ENCODE peak calls at places on chromosome 21, in eight cellular contexts. T, X, H, B, E, R, A and K are unnamed samples.

GRCh38 chr21:46005081-46005480 is 23.5 kb downstream of the COL6A1 start:
- DNase-seq in T (no peak), X (no peak), H (no peak), B (no peak), E (no peak), R (no peak), A (no peak), K (no peak)

GRCh38 chr21:31332525-31332924 is 11.5 kb downstream of the TIAM1 start:
- DNase-seq in T (no peak), X (no peak), H (no peak), B (no peak), E (no peak), R (no peak), A (no peak), K (no peak)

GRCh38 chr21:31326478-31327247 is 17.4 kb downstream of the TIAM1 start:
- DNase-seq in T (no peak), X (no peak), H (no peak), B (no peak), E (peak), R (no peak), A (peak), K (peak)

GRCh38 chr21:46159390-46159789 is 4.0 kb upstream of the FTCD start:
- DNase-seq in T (no peak), X (no peak), H (no peak), B (no peak), E (no peak), R (no peak), A (no peak), K (no peak)

GRCh38 chr21:36134820-36135390 is at the start of gene CBR3:
- DNase-seq in T (peak), X (no peak), H (peak), B (peak), E (no peak), R (peak), A (no peak), K (peak)

GRCh38 chr21:31444061-31444460 is 100.0 kb upstream of the TIAM1 start:
- DNase-seq in T (no peak), X (no peak), H (no peak), B (no peak), E (no peak), R (no peak), A (no peak), K (no peak)

GRCh38 chr21:21688877-21689276 is 690.7 kb downstream of the NCAM2 start:
- DNase-seq in T (peak), X (no peak), H (peak), B (peak), E (no peak), R (peak), A (no peak), K (no peak)

GRCh38 chr21:15718709-15719108 is 11.1 kb upstream of the USP25 start:
- DNase-seq in T (no peak), X (no peak), H (no peak), B (no peak), E (no peak), R (no peak), A (no peak), K (no peak)

GRCh38 chr21:44686843-44687561 is 5.0 kb upstream of the KRTAP12-1 start:
- DNase-seq in T (no peak), X (peak), H (no peak), B (no peak), E (no peak), R (no peak), A (no peak), K (no peak)

GRCh38 chr21:34599534-34600101 is 15.3 kb downstream of the RCAN1 start:
- DNase-seq in T (no peak), X (no peak), H (no peak), B (no peak), E (no peak), R (no peak), A (no peak), K (no peak)

GRCh38 chr21:31180256-31181088 is 142.2 kb upstream of the KRTAP19-8 start:
- DNase-seq in T (peak), X (no peak), H (peak), B (no peak), E (no peak), R (peak), A (peak), K (no peak)

GRCh38 chr21:28256420-28256831 is 736.3 kb downstream of the LTN1 start:
- DNase-seq in T (peak), X (no peak), H (no peak), B (no peak), E (no peak), R (no peak), A (no peak), K (no peak)

GRCh38 chr21:38938343-38938742 is 132.6 kb downstream of the ETS2 start:
- DNase-seq in T (peak), X (no peak), H (peak), B (no peak), E (no peak), R (peak), A (no peak), K (no peak)

GRCh38 chr21:39063517-39063916 is 119.7 kb downstream of the PSMG1 start:
- DNase-seq in T (no peak), X (no peak), H (no peak), B (no peak), E (no peak), R (no peak), A (no peak), K (no peak)

GRCh38 chr21:34186119-34186719 is 112.8 kb downstream of the MRPS6 start:
- DNase-seq in T (no peak), X (no peak), H (no peak), B (no peak), E (no peak), R (no peak), A (no peak), K (no peak)

GRCh38 chr21:42107881-42108553 is 36.9 kb downstream of the UMODL1 start:
- DNase-seq in T (no peak), X (no peak), H (peak), B (no peak), E (peak), R (peak), A (peak), K (peak)

GRCh38 chr21:45497846-45498645 is 44.2 kb downstream of the SLC19A1 start:
- DNase-seq in T (no peak), X (peak), H (no peak), B (no peak), E (no peak), R (no peak), A (no peak), K (no peak)

GRCh38 chr21:25670726-25671125 is 31.7 kb downstream of the JAM2 start:
- DNase-seq in T (no peak), X (no peak), H (peak), B (no peak), E (no peak), R (no peak), A (no peak), K (no peak)

GRCh38 chr21:31484219-31484618 is 140.2 kb upstream of the TIAM1 start:
- DNase-seq in T (no peak), X (no peak), H (no peak), B (no peak), E (no peak), R (peak), A (no peak), K (no peak)

GRCh38 chr21:32371913-32372314 is 20.9 kb downstream of the URB1 start:
- DNase-seq in T (peak), X (no peak), H (no peak), B (peak), E (no peak), R (no peak), A (no peak), K (no peak)

GRCh38 chr21:44984792-44985440 is 45.1 kb downstream of the SLX9 start:
- DNase-seq in T (no peak), X (peak), H (no peak), B (no peak), E (no peak), R (no peak), A (no peak), K (no peak)

GRCh38 chr21:43836616-43837015 is 28.4 kb upstream of the AGPAT3 start:
- DNase-seq in T (no peak), X (no peak), H (no peak), B (no peak), E (no peak), R (no peak), A (no peak), K (no peak)

GRCh38 chr21:46059195-46059594 is 38.7 kb upstream of the COL6A2 start:
- DNase-seq in T (no peak), X (no peak), H (no peak), B (no peak), E (no peak), R (no peak), A (no peak), K (no peak)

GRCh38 chr21:32807717-32808380 is 36.3 kb upstream of the PAXBP1 start:
- DNase-seq in T (peak), X (no peak), H (peak), B (no peak), E (no peak), R (no peak), A (peak), K (no peak)

GRCh38 chr21:43193088-43193650 is 24.4 kb downstream of the CRYAA start:
- DNase-seq in T (no peak), X (no peak), H (no peak), B (no peak), E (no peak), R (no peak), A (no peak), K (no peak)

GRCh38 chr21:33650230-33650629 is 7.9 kb downstream of the ITSN1 start:
- DNase-seq in T (no peak), X (no peak), H (no peak), B (no peak), E (no peak), R (peak), A (no peak), K (no peak)

GRCh38 chr21:39116761-39117425 is 66.4 kb downstream of the PSMG1 start:
- DNase-seq in T (no peak), X (no peak), H (no peak), B (no peak), E (no peak), R (no peak), A (no peak), K (no peak)

GRCh38 chr21:32494946-32495703 is 82.6 kb downstream of the EVA1C start:
- DNase-seq in T (peak), X (no peak), H (no peak), B (no peak), E (no peak), R (no peak), A (no peak), K (no peak)

GRCh38 chr21:45639206-45640000 is 4.1 kb upstream of the PCBP3 start:
- DNase-seq in T (no peak), X (no peak), H (no peak), B (no peak), E (no peak), R (no peak), A (no peak), K (no peak)

GRCh38 chr21:43591468-43592050 is 67.7 kb downstream of the HSF2BP start:
- DNase-seq in T (no peak), X (no peak), H (no peak), B (peak), E (no peak), R (no peak), A (no peak), K (no peak)

GRCh38 chr21:27759091-27759659 is 792.3 kb upstream of the ADAMTS5 start:
- DNase-seq in T (no peak), X (no peak), H (no peak), B (peak), E (no peak), R (no peak), A (no peak), K (no peak)